ENCODE peak calls at places on chromosome 22, in eight cellular contexts. H, B, C, F, G, K, X and W are unnamed samples.
A peak's percentile ranks its signal among the peaks of the same experiment; 100 is the strongest.

GRCh38 chr22:48942698-48943566 is 884.7 kb downstream of the BRD1 start:
- DNase-seq in G (peak; percentile 10), K (peak; percentile 3), X (peak; percentile 56), B (peak; percentile 57), H (peak; percentile 23), C (peak; percentile 30), F (no peak), W (no peak)

GRCh38 chr22:49660794-49661781 is 166.6 kb downstream of the BRD1 start:
- DNase-seq in C (peak; percentile 18), F (no peak), X (peak; percentile 67), H (peak; percentile 39), K (no peak), G (peak; percentile 24), B (peak; percentile 56), W (no peak)

GRCh38 chr22:39431216-39431801 is 25.5 kb upstream of the MGAT3 start:
- DNase-seq in C (no peak), B (no peak), G (no peak), X (peak; percentile 40), K (no peak), H (no peak), F (no peak), W (no peak)

GRCh38 chr22:47126344-47126811 is 363.9 kb downstream of the TBC1D22A start:
- DNase-seq in G (no peak), C (no peak), B (peak; percentile 41), K (no peak), F (no peak), H (no peak), X (peak; percentile 47), W (no peak)

GRCh38 chr22:25777411-25777810 is 35.4 kb downstream of the MYO18B start:
- DNase-seq in C (no peak), B (no peak), F (no peak), X (no peak), G (no peak), K (no peak), H (no peak), W (no peak)

GRCh38 chr22:34973016-34973415 is 92.9 kb upstream of the ISX start:
- DNase-seq in B (no peak), F (peak; percentile 33), K (no peak), G (no peak), C (no peak), H (no peak), X (no peak), W (no peak)

GRCh38 chr22:22887621-22888503 is at the start of gene IGLL5:
- DNase-seq in H (no peak), F (no peak), B (no peak), G (no peak), K (no peak), C (no peak), X (no peak), W (no peak)

GRCh38 chr22:29555065-29555644 is 1.6 kb upstream of the THOC5 start:
- DNase-seq in H (peak; percentile 79), F (no peak), C (peak; percentile 45), X (no peak), B (no peak), G (no peak), K (no peak), W (no peak)

GRCh38 chr22:19105867-19106802 is 16.1 kb downstream of the DGCR2 start:
- DNase-seq in H (no peak), B (peak; percentile 63), C (no peak), F (peak; percentile 47), G (peak; percentile 50), X (no peak), K (no peak), W (peak; percentile 26)
- TF ChIP-seq CTCF in H (peak; percentile 32), B (peak; percentile 17), C (peak; percentile 13), F (peak; percentile 32), G (peak; percentile 53), X (no peak), K (peak; percentile 35), W (no peak)

GRCh38 chr22:27317156-27317555 is 484.4 kb downstream of the MN1 start:
- DNase-seq in X (no peak), C (no peak), F (peak; percentile 40), B (no peak), G (peak; percentile 50), H (no peak), K (no peak), W (no peak)
- TF ChIP-seq CTCF in X (no peak), C (no peak), F (peak; percentile 32), B (no peak), G (peak; percentile 41), H (no peak), K (no peak), W (no peak)

DNA sequence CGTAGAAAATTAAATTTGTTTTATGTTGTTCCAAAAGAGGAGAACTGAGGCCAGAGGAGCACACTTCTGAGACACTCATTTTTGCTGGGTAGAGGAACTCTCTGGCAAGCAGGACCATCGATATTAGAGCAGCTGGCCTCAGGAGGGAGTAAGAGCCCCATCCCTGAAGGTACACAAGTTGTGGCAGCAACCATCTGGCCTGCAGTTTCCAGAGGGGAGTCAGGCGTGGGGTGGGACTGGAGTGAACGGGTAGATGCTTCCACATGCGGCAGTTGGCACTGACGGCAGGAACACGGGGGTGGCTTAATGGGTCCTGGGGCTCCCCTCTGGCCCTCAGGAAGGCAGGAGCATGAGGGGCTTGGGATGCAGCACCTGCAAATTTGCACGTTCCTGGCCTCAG is 13.2 kb upstream of the SSTR3 start:
- DNase-seq in F (no peak), K (no peak), H (no peak), C (no peak), X (peak; percentile 82), B (no peak), G (no peak), W (no peak)
- TF ChIP-seq CTCF in F (no peak), K (no peak), H (no peak), C (no peak), X (no peak), B (no peak), G (peak; percentile 31), W (no peak)

GRCh38 chr22:45185718-45186511 is 22.2 kb downstream of the NUP50 start:
- DNase-seq in X (peak; percentile 29), G (no peak), H (no peak), K (no peak), F (no peak), C (no peak), B (no peak), W (no peak)
- TF ChIP-seq CTCF in X (no peak), G (no peak), H (no peak), K (no peak), F (no peak), C (no peak), B (no peak), W (no peak)

GRCh38 chr22:24108073-24108472 is 73.2 kb upstream of the SUSD2 start:
- DNase-seq in X (no peak), F (peak; percentile 65), G (peak; percentile 41), C (no peak), B (no peak), H (no peak), K (no peak), W (no peak)
- TF ChIP-seq CTCF in X (no peak), F (peak; percentile 48), G (peak; percentile 62), C (no peak), B (no peak), H (no peak), K (peak; percentile 11), W (no peak)